ENCODE peak calls at places on chromosomes 1 and 21, in six cellular contexts. H is activated naive CD4-positive, alpha-beta T cell treated with anti-CD3 and anti-CD28 coated beads, Interleukin-2, amount 50 U/mL, for 16 hours; E is omental fat pad; F is SK-N-DZ; O is stimulated activated CD4-positive, alpha-beta T cell treated with anti-CD3 and anti-CD28 coated beads, Interleukin-12 subunit alpha, Interleukin-12 subunit beta, amount 100 ng/mL, for 4 hours; X is T-helper 1 cell. N is an unnamed sample.

GRCh38 chr1:93061895-93062792 is 16.9 kb upstream of the MTF2 start:
- DNase-seq in H (peak), E (no peak), F (peak), O (peak), X (peak), N (no peak)

GRCh38 chr1:14606632-14607031 is 8.1 kb downstream of the KAZN start:
- DNase-seq in H (no peak), E (no peak), F (no peak), O (no peak), X (no peak), N (no peak)

GRCh38 chr1:40185951-40186864 is 25.0 kb downstream of the RLF start:
- DNase-seq in H (peak), E (no peak), F (no peak), O (peak), X (no peak), N (no peak)

GRCh38 chr1:232538224-232538942 is 91.5 kb downstream of the SIPA1L2 start:
- DNase-seq in H (no peak), E (no peak), F (no peak), O (no peak), X (no peak), N (no peak)

GRCh38 chr1:228005511-228006033 is 1.2 kb upstream of the WNT3A start:
- DNase-seq in H (no peak), E (no peak), F (no peak), O (no peak), X (no peak), N (peak)

GRCh38 chr1:147504801-147505303 is 36.4 kb upstream of the BCL9 start:
- DNase-seq in H (no peak), E (no peak), F (peak), O (no peak), X (no peak), N (no peak)

GRCh38 chr21:28704746-28705145 is 287.9 kb downstream of the LTN1 start:
- DNase-seq in H (no peak), E (no peak), F (no peak), O (no peak), X (no peak), N (no peak)

GRCh38 chr21:43948740-43949498 is 63.2 kb upstream of the TRAPPC10 start:
- DNase-seq in H (no peak), E (no peak), F (no peak), O (no peak), X (no peak), N (no peak)

GRCh38 chr1:156489166-156489934 is 11.2 kb downstream of the MEF2D start:
- DNase-seq in H (peak), E (no peak), F (peak), O (peak), X (no peak), N (no peak)

GRCh38 chr1:9180077-9180819 is 51.3 kb upstream of the GPR157 start:
- DNase-seq in H (no peak), E (no peak), F (no peak), O (no peak), X (no peak), N (no peak)

GRCh38 chr1:65264197-65264929 is 45.0 kb upstream of the DNAJC6 start:
- DNase-seq in H (no peak), E (no peak), F (peak), O (no peak), X (no peak), N (no peak)

GRCh38 chr1:51284487-51284954 is 45.8 kb downstream of the TTC39A start:
- DNase-seq in H (no peak), E (no peak), F (no peak), O (no peak), X (no peak), N (no peak)

GRCh38 chr21:28063241-28063640 is 929.4 kb downstream of the LTN1 start:
- DNase-seq in H (no peak), E (no peak), F (no peak), O (no peak), X (no peak), N (no peak)

GRCh38 chr21:28771790-28772501 is 220.7 kb downstream of the LTN1 start:
- DNase-seq in H (no peak), E (no peak), F (no peak), O (no peak), X (no peak), N (no peak)

GRCh38 chr1:61746768-61747167 is 4.5 kb downstream of the PATJ start:
- DNase-seq in H (no peak), E (no peak), F (no peak), O (no peak), X (no peak), N (no peak)

GRCh38 chr1:52233463-52233862 is 91.6 kb downstream of the ZFYVE9 start:
- DNase-seq in H (no peak), E (no peak), F (no peak), O (no peak), X (no peak), N (no peak)

GRCh38 chr1:53176452-53177344 is 19.9 kb upstream of the CPT2 start:
- DNase-seq in H (no peak), E (no peak), F (no peak), O (no peak), X (no peak), N (no peak)

GRCh38 chr21:31490471-31490870 is 146.4 kb upstream of the TIAM1 start:
- DNase-seq in H (no peak), E (no peak), F (no peak), O (no peak), X (no peak), N (peak)

GRCh38 chr21:34889287-34889536 is 159.9 kb downstream of the RUNX1 start:
- DNase-seq in H (no peak), E (no peak), F (peak), O (peak), X (peak), N (peak)

GRCh38 chr1:230356869-230357778 is 69.0 kb downstream of the PGBD5 start:
- DNase-seq in H (no peak), E (no peak), F (no peak), O (no peak), X (no peak), N (no peak)

GRCh38 chr1:223180803-223181321 is 37.8 kb upstream of the TLR5 start:
- DNase-seq in H (no peak), E (no peak), F (no peak), O (no peak), X (no peak), N (no peak)

GRCh38 chr1:229756666-229757065 is 130.6 kb downstream of the URB2 start:
- DNase-seq in H (no peak), E (no peak), F (no peak), O (no peak), X (no peak), N (no peak)

GRCh38 chr1:28056129-28056925 is 32.1 kb downstream of the EYA3 start:
- DNase-seq in H (peak), E (no peak), F (no peak), O (peak), X (peak), N (no peak)

GRCh38 chr21:23111070-23111605 is 2112.9 kb downstream of the NCAM2 start:
- DNase-seq in H (no peak), E (no peak), F (no peak), O (no peak), X (no peak), N (no peak)

GRCh38 chr1:2783069-2783434 is 18.4 kb downstream of the TTC34 start:
- DNase-seq in H (no peak), E (no peak), F (no peak), O (no peak), X (no peak), N (peak)

N was measured in posterior vena cava.